ENCODE peak calls at places on chromosomes 3 and 15, in five cellular contexts. N is mucosa of descending colon; L is RWPE2; D is CD8-positive, alpha-beta T cell; K is small intestine. F is an unnamed sample.

GRCh38 chr3:143951351-143951971 is 20.2 kb upstream of the DIPK2A start:
- DNase-seq in N (no peak), L (no peak), D (no peak), K (peak; percentile 17), F (no peak)

GRCh38 chr3:116030131-116030850 is 407.0 kb downstream of the GAP43 start:
- DNase-seq in N (no peak), L (no peak), D (no peak), K (no peak), F (no peak)

GRCh38 chr3:179671709-179672337 is 19.0 kb downstream of the USP13 start:
- DNase-seq in N (no peak), L (no peak), D (no peak), K (no peak), F (no peak)

GRCh38 chr3:71672302-71672701 is 52.9 kb downstream of the EIF4E3 start:
- DNase-seq in N (no peak), L (no peak), D (no peak), K (no peak), F (no peak)

GRCh38 chr15:67249830-67250229 is 4.6 kb downstream of the AAGAB start:
- DNase-seq in N (no peak), L (no peak), D (no peak), K (no peak), F (no peak)

GRCh38 chr15:50425219-50425618 is 1.0 kb downstream of the USP8 start:
- DNase-seq in N (no peak), L (no peak), D (no peak), K (no peak), F (no peak)

GRCh38 chr3:138824114-138824506 is 10.6 kb downstream of the PIK3CB start:
- DNase-seq in N (no peak), L (no peak), D (no peak), K (no peak), F (no peak)

GRCh38 chr15:27538325-27538724 is 560.8 kb downstream of the OCA2 start:
- DNase-seq in N (no peak), L (no peak), D (no peak), K (no peak), F (no peak)

GRCh38 chr15:75640483-75641175 is 605 bp upstream of the IMP3 start:
- DNase-seq in N (peak; percentile 78), L (peak; percentile 80), D (peak; percentile 68), K (peak; percentile 47), F (peak; percentile 33)

GRCh38 chr3:132343018-132343612 is 25.9 kb downstream of the ACP3 start:
- DNase-seq in N (no peak), L (no peak), D (no peak), K (peak; percentile 60), F (no peak)

GRCh38 chr3:196499807-196500524 is 3.6 kb downstream of the RNF168 start:
- DNase-seq in N (no peak), L (no peak), D (no peak), K (no peak), F (no peak)

GRCh38 chr3:188901126-188901525 is 270.6 kb upstream of the TPRG1 start:
- DNase-seq in N (no peak), L (no peak), D (no peak), K (no peak), F (no peak)

GRCh38 chr3:157785071-157785826 is 282.0 kb upstream of the VEPH1 start:
- DNase-seq in N (no peak), L (peak; percentile 69), D (no peak), K (no peak), F (no peak)

GRCh38 chr3:114496466-114496865 is 202.6 kb downstream of the TIGIT start:
- DNase-seq in N (no peak), L (no peak), D (no peak), K (no peak), F (no peak)
- H3K4me3 ChIP-seq in N (no peak overlapping the region), L (no peak overlapping the region), D (no peak overlapping the region), K (no peak overlapping the region), F (no peak overlapping the region)

GRCh38 chr3:128845119-128845518 is 34.3 kb upstream of the ACAD9 start:
- DNase-seq in N (no peak), L (no peak), D (no peak), K (no peak), F (no peak)
- H3K4me3 ChIP-seq in N (no peak overlapping the region), L (no peak overlapping the region), D (no peak overlapping the region), K (no peak overlapping the region), F (no peak overlapping the region)

GRCh38 chr3:15794303-15794771 is 3.4 kb downstream of the ANKRD28 start:
- DNase-seq in N (no peak), L (no peak), D (no peak), K (no peak), F (peak; percentile 34)
- H3K4me3 ChIP-seq in N (no peak overlapping the region), L (peak overlapping the region; percentile 33), D (no peak overlapping the region), K (no peak overlapping the region), F (no peak overlapping the region)

GRCh38 chr3:108132727-108133373 is 42.0 kb upstream of the CD47 start:
- DNase-seq in N (no peak), L (no peak), D (no peak), K (peak; percentile 32), F (no peak)
- H3K4me3 ChIP-seq in N (no peak overlapping the region), L (no peak overlapping the region), D (no peak overlapping the region), K (no peak overlapping the region), F (peak overlapping the region; percentile 16)

GRCh38 chr3:52372822-52373504 is 56.8 kb downstream of the DNAH1 start:
- DNase-seq in N (no peak), L (no peak), D (peak; percentile 39), K (no peak), F (no peak)
- H3K4me3 ChIP-seq in N (no peak overlapping the region), L (no peak overlapping the region), D (no peak overlapping the region), K (no peak overlapping the region), F (no peak overlapping the region)

GRCh38 chr15:92810418-92811138 is 89.5 kb upstream of the CHD2 start:
- DNase-seq in N (peak; percentile 83), L (peak; percentile 84), D (no peak), K (peak; percentile 37), F (no peak)

GRCh38 chr15:92813440-92813839 is 86.7 kb upstream of the CHD2 start:
- DNase-seq in N (no peak), L (no peak), D (peak; percentile 33), K (no peak), F (no peak)

GRCh38 chr15:92809880-92810361 is 90.2 kb upstream of the CHD2 start:
- DNase-seq in N (no peak), L (peak; percentile 56), D (peak; percentile 33), K (peak; percentile 70), F (no peak)

GRCh38 chr15:92812271-92812670 is 87.9 kb upstream of the CHD2 start:
- DNase-seq in N (no peak), L (peak; percentile 45), D (no peak), K (peak; percentile 22), F (no peak)

GRCh38 chr15:92811514-92811913 is 88.6 kb upstream of the CHD2 start:
- DNase-seq in N (no peak), L (peak; percentile 56), D (no peak), K (peak; percentile 67), F (no peak)
- H3K4me3 ChIP-seq in N (no peak overlapping the region), L (peak overlapping the region; percentile 39), D (no peak overlapping the region), K (peak overlapping the region; percentile 14), F (no peak overlapping the region)

DNA sequence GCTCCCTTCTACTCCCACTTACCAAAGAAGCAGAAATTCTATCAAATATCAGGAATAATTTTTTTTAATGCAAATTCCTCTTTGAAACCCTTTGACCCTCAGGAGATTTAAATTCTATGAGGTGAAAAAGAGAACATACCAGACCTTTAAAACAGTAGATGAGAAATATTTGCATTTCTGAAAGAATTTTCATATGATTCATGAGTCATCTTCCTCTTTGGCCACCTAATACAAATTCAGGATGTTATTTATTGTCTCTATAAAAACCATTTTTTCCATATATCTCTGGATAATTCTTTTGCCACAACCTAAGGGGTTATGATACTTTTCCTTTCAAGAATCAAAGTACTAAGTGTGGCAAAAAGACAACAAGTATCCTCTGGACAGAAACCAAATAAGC is 67.3 kb upstream of the ST3GAL6 start:
- DNase-seq in N (no peak), L (no peak), D (no peak), K (no peak), F (no peak)
- H3K4me3 ChIP-seq in N (no peak overlapping the region), L (no peak overlapping the region), D (no peak overlapping the region), K (no peak overlapping the region), F (no peak overlapping the region)

GRCh38 chr3:57164217-57164605 is 942 bp downstream of the IL17RD start:
- DNase-seq in N (no peak), L (no peak), D (no peak), K (peak; percentile 8), F (no peak)
- H3K4me3 ChIP-seq in N (no peak overlapping the region), L (peak overlapping the region; percentile 53), D (peak overlapping the region; percentile 14), K (peak overlapping the region; percentile 63), F (peak overlapping the region; percentile 52)

DNA sequence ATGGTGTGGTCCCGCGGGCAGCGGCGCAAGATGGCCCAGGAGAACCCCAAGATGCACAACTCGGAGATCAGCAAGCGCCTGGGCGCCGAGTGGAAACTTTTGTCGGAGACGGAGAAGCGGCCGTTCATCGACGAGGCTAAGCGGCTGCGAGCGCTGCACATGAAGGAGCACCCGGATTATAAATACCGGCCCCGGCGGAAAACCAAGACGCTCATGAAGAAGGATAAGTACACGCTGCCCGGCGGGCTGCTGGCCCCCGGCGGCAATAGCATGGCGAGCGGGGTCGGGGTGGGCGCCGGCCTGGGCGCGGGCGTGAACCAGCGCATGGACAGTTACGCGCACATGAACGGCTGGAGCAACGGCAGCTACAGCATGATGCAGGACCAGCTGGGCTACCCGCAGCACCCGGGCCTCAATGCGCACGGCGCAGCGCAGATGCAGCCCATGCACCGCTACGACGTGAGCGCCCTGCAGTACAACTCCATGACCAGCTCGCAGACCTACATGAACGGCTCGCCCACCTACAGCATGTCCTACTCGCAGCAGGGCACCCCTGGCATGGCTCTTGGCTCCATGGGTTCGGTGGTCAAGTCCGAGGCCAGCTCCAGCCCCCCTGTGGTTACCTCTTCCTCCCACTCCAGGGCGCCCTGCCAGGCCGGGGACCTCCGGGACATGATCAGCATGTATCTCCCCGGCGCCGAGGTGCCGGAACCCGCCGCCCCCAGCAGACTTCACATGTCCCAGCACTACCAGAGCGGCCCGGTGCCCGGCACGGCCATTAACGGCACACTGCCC is 977 bp downstream of the SOX2 start:
- DNase-seq in N (no peak), L (no peak), D (no peak), K (no peak), F (no peak)
- H3K4me3 ChIP-seq in N (no peak overlapping the region), L (peak overlapping the region; percentile 52), D (no peak overlapping the region), K (peak overlapping the region; percentile 27), F (peak overlapping the region; percentile 24)